ENCODE peak calls at places on chromosomes 5 and 9, in four cellular contexts. J, F, Q and X are unnamed samples.

GRCh38 chr9:105510024-105510423 is 47.9 kb upstream of the FKTN start:
- DNase-seq in J (no peak), F (no peak), Q (no peak), X (no peak)

GRCh38 chr5:155418960-155419579 is 405.5 kb downstream of the KIF4B start:
- DNase-seq in J (no peak), F (no peak), Q (no peak), X (peak; percentile 48)

GRCh38 chr9:13023498-13023897 is 248.7 kb downstream of the LURAP1L start:
- DNase-seq in J (no peak), F (no peak), Q (no peak), X (peak; percentile 9)

GRCh38 chr9:97372580-97372979 is 39.3 kb upstream of the TDRD7 start:
- DNase-seq in J (peak; percentile 14), F (no peak), Q (no peak), X (no peak)

GRCh38 chr9:101527066-101527465 is 6.6 kb upstream of the RNF20 start:
- DNase-seq in J (no peak), F (no peak), Q (no peak), X (no peak)

GRCh38 chr5:68460147-68460760 is 244.7 kb downstream of the PIK3R1 start:
- DNase-seq in J (peak; percentile 86), F (peak; percentile 23), Q (no peak), X (peak; percentile 52)

GRCh38 chr9:132894857-132895846 is 16.5 kb downstream of the SPACA9 start:
- DNase-seq in J (no peak), F (no peak), Q (no peak), X (no peak)

GRCh38 chr9:110123364-110124095 is 84.4 kb downstream of the C9orf152 start:
- DNase-seq in J (no peak), F (no peak), Q (no peak), X (no peak)

GRCh38 chr5:33764786-33765185 is 127.0 kb downstream of the ADAMTS12 start:
- DNase-seq in J (no peak), F (no peak), Q (no peak), X (no peak)

GRCh38 chr5:106415541-106415940 is 1255.2 kb downstream of the EFNA5 start:
- DNase-seq in J (no peak), F (no peak), Q (no peak), X (no peak)

GRCh38 chr5:176724472-176724871 is 77.2 kb downstream of the TSPAN17 start:
- DNase-seq in J (no peak), F (no peak), Q (no peak), X (no peak)
- TF ChIP-seq ELF4 in J (no peak), F (no peak), Q (no peak), X (no peak)

GRCh38 chr9:131438190-131438589 is 44.3 kb downstream of the PRRC2B start:
- DNase-seq in J (no peak), F (no peak), Q (no peak), X (no peak)

GRCh38 chr9:131439224-131439623 is 45.3 kb downstream of the PRRC2B start:
- DNase-seq in J (no peak), F (no peak), Q (no peak), X (no peak)

GRCh38 chr9:131436865-131437271 is 43.0 kb downstream of the PRRC2B start:
- DNase-seq in J (no peak), F (no peak), Q (peak; percentile 33), X (no peak)

GRCh38 chr9:131434673-131435072 is 40.8 kb downstream of the PRRC2B start:
- DNase-seq in J (no peak), F (no peak), Q (no peak), X (no peak)

DNA sequence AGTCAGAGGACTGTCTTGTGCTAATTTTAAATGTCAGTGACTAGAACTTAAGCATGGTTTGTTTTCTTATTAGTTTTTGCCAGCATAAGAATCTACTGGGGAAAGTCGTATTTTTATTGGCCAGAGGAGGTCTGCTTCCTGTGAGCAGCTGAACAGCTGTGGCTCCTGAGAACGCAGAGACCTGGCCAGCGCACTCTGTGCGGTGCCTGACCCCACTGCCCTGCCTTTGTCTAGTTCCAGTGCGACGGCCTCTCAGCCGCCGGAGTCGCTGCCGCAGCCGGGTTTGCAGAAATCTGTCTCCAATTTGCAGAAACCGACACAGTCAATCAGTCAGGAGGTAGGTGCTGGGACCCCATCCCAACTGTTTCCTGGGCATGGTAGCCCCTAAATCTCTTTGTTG is 42.5 kb downstream of the PRRC2B start:
- DNase-seq in J (no peak), F (no peak), Q (no peak), X (no peak)
- TF ChIP-seq ELF4 in J (no peak), F (no peak), Q (no peak), X (no peak)

DNA sequence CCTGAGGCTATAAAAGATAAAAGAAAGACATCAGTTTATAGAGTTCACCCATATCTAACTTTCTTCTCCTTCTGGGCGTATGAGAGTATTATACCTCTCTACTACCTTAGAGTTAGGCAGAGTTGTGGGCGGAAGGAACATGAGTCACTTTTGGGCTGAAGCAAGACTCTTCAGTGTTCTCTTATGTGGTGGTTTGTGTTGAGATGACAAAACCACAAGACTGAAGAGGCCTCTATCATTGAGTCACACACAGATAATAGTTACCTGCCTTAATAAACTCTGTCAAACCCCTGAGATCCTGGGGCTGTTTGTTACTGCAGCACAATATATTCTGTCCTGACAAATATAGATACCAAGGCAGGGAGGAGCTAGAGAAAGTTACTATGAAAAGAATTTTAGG is 184.2 kb downstream of the EFNA5 start:
- DNase-seq in J (no peak), F (no peak), Q (no peak), X (no peak)
- TF ChIP-seq ELF4 in J (no peak), F (no peak), Q (no peak), X (no peak)

DNA sequence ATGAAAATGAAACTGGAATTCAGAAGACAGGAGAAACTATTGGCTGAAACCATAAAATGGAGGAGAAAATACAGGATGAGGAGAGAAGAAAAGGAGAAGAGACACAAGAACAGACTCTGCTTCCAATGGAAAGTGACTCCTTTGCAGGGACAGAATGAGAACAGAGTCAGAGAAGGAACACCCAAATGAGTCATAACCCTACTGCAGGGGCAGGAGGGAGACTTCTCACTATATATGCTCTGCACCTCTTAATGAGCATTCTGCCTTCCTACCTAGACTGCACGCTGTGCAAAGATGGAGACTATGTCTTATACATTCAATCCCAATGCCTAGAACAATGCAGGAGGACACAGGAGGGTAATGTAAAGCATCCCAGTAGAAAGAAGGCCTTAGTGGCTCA is 2.1 kb downstream of the SAXO1 start:
- DNase-seq in J (no peak), F (no peak), Q (no peak), X (no peak)
- TF ChIP-seq ELF4 in J (no peak), F (no peak), Q (no peak), X (no peak)

GRCh38 chr5:44538831-44539539 is 149.8 kb upstream of the FGF10 start:
- DNase-seq in J (no peak), F (no peak), Q (no peak), X (no peak)
- TF ChIP-seq ELF4 in J (no peak), F (no peak), Q (no peak), X (no peak)

GRCh38 chr9:3647652-3648051 is 121.9 kb upstream of the RFX3 start:
- DNase-seq in J (no peak), F (no peak), Q (no peak), X (no peak)
- TF ChIP-seq ELF4 in J (no peak), F (no peak), Q (no peak), X (no peak)

GRCh38 chr9:6449086-6449485 is 36.1 kb downstream of the UHRF2 start:
- DNase-seq in J (no peak), F (no peak), Q (no peak), X (no peak)

GRCh38 chr9:6443661-6444060 is 30.7 kb downstream of the UHRF2 start:
- DNase-seq in J (no peak), F (no peak), Q (no peak), X (no peak)

GRCh38 chr9:6450641-6451375 is 37.8 kb downstream of the UHRF2 start:
- DNase-seq in J (no peak), F (no peak), Q (no peak), X (no peak)

GRCh38 chr9:6444108-6444507 is 31.1 kb downstream of the UHRF2 start:
- DNase-seq in J (no peak), F (no peak), Q (no peak), X (no peak)

DNA sequence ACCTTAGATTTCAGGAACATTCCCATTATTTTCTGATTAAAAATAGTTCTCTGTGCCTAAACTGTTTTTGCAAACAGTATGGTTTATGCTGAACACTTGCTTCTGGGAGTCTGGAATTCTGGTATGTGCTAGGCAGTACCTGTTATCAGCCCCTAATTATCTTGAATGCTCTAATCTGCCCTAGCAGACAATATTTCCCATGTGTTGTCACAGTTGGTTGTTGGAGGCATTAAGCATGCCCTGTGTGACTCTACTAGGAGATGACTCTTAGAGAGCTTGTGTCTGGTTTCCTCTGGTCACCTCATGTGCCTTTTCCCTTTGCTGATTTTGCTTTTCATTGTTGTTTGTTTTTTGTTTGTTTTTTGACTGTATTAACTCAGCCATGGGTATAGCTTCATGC is 36.6 kb downstream of the UHRF2 start:
- DNase-seq in J (no peak), F (no peak), Q (no peak), X (no peak)
- TF ChIP-seq ELF4 in J (no peak), F (no peak), Q (no peak), X (no peak)

GRCh38 chr5:141618030-141618803 is 583 bp downstream of the DIAPH1 start:
- DNase-seq in J (peak; percentile 87), F (peak; percentile 46), Q (peak; percentile 59), X (peak; percentile 63)
- TF ChIP-seq ELF4 in J (no peak), F (no peak), Q (no peak), X (no peak)

DNA sequence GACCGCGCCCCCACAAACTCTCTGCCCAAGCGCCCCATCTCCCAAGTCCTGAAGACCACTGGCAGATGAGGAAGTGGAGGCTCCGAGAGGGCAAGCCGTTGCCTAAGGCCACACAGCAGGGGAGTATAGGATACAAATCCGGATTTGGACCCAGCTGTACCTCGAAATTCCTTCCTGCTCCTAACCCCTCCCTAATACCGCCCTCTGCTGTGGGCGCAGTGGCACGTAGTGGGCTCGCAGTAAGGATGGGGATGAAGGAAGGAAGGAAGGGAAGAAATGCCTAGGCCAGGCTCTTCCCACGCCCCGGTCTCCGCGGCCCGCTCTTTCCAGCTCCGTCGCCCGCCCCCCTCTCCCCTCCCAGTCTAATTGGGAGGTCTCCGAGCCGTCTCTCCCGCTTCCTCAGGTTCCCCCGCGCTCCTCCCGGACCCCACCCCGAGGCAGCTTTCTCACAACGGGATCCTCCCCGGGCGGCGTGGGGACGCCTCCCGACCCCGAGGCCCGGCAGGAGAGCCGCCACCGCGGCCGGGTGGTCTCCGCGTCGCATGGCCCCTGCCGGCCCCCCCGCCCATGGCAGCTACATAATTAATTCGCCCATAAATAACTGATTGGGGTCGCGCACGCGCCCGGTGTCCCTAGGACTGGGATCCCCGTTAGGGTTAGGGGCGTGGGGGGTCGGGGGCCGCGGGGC is 138.9 kb downstream of the C9orf50 start:
- DNase-seq in J (no peak), F (peak; percentile 34), Q (no peak), X (no peak)
- TF ChIP-seq ELF4 in J (no peak), F (no peak), Q (no peak), X (no peak)

GRCh38 chr9:126371007-126371870 is 44.6 kb downstream of the MVB12B start:
- DNase-seq in J (no peak), F (no peak), Q (peak; percentile 46), X (peak; percentile 72)
- TF ChIP-seq ELF4 in J (no peak), F (no peak), Q (no peak), X (no peak)